ENCODE peak calls at places on chromosomes 1 and 21, in nine cellular contexts. J is lower leg skin, T is H54, I is sigmoid colon, S is transverse colon, E is ovary, O is suprapubic skin, N is esophagus squamous epithelium, C is esophagus muscularis mucosa. X is an unnamed sample.

GRCh38 chr21:44552681-44553080 is 1.4 kb upstream of the KRTAP10-2 start:
- DNase-seq in J (no peak), T (no peak), N (no peak), I (no peak), O (no peak), E (no peak), S (no peak), C (peak), X (no peak)

GRCh38 chr1:183571678-183572268 is 18.5 kb downstream of the NCF2 start:
- DNase-seq in N (no peak), E (no peak), J (no peak), O (no peak), S (no peak), C (no peak), I (no peak), T (peak), X (no peak)

GRCh38 chr1:164706596-164706995 is 147.6 kb downstream of the PBX1 start:
- DNase-seq in I (no peak), O (no peak), J (no peak), S (no peak), E (no peak), C (no peak), N (no peak), T (no peak), X (no peak)

GRCh38 chr1:63450416-63450815 is 72.6 kb downstream of the ITGB3BP start:
- DNase-seq in N (no peak), O (no peak), S (no peak), C (no peak), T (no peak), I (no peak), J (no peak), E (no peak), X (no peak)

GRCh38 chr1:117318456-117318855 is 48.8 kb upstream of the MAN1A2 start:
- DNase-seq in E (no peak), T (no peak), J (no peak), N (no peak), C (no peak), I (no peak), O (no peak), S (no peak), X (no peak)

GRCh38 chr1:50978144-50978851 is 8.3 kb downstream of the CDKN2C start:
- DNase-seq in I (peak), E (peak), N (no peak), C (no peak), T (peak), O (no peak), J (no peak), S (peak), X (peak)

GRCh38 chr1:225458222-225458631 is 30.4 kb upstream of the LBR start:
- DNase-seq in S (no peak), J (no peak), I (peak), N (no peak), O (no peak), E (no peak), C (no peak), T (no peak), X (no peak)

GRCh38 chr1:171532520-171532919 is 47.2 kb downstream of the PRRC2C start:
- DNase-seq in J (no peak), O (no peak), I (no peak), E (no peak), C (no peak), T (no peak), N (no peak), S (no peak), X (no peak)

GRCh38 chr1:110440877-110441276 is 10.1 kb upstream of the PROK1 start:
- DNase-seq in I (no peak), C (no peak), S (no peak), O (no peak), E (peak), N (no peak), T (no peak), J (no peak), X (no peak)

GRCh38 chr1:201085902-201086735 is 26.1 kb downstream of the CACNA1S start:
- DNase-seq in N (no peak), O (no peak), I (no peak), S (peak), C (no peak), J (no peak), T (peak), E (peak), X (peak)

GRCh38 chr1:223887724-223888428 is 42.1 kb upstream of the TP53BP2 start:
- DNase-seq in O (no peak), I (no peak), S (peak), J (no peak), T (peak), N (no peak), C (no peak), E (no peak), X (no peak)

DNA sequence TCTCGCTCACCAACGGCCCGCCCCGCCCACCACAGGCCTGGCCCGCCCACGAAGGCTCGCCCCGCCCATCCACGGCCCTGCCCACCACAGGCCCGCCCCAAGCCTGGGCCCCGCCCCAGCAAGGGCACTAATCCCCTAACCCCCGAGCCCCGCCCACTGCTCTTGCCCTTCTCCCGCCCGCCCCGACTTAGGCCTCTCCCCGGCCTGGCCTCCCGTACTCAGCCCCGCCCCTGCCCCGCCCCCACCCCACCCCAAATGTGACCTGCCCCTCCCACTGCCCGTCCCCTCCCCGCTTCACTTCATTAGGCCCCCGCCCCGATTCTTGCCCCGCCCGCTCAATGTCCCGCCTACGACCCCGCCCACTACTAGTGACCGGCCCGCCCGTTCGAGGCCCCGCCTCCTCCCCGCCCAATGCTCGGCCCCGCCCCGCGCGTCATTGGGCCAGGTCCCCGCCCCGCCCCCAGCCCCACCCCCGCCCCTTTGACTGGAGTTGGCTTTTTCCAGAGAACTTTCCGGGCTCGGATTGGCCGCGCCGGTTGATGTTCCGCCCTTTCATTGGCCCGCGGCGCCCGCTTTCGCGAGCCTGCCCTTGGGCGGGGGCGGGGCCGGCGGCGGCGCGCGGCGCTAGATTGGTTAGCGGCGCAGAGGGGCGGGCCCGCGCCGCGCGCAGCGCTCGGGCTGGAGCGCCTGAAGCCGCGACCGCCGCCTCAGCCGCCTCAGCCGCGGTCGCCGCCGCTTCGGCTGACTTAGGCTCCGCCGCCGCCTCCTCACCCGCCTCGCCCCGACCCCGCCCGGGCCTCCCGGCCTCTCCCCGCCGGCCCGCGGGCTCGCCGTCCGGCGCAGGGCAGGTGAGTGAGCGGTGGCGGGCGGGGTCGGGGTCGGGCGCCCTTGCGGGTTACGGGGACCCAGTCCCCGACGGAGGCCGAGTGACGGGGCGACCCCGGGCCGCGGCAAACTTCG is at the start of gene PCBP3:
- DNase-seq in O (peak), N (peak), C (peak), S (peak), J (peak), I (peak), T (no peak), E (peak), X (peak)
- TF ChIP-seq POLR2A in O (peak), N (no peak), C (no peak), S (no peak), J (no peak), I (no peak), T (no peak), E (no peak), X (no peak)

GRCh38 chr1:1487701-1488100 is 16.1 kb downstream of the ATAD3B start:
- DNase-seq in C (no peak), J (no peak), E (no peak), S (no peak), O (no peak), I (no peak), T (no peak), N (no peak), X (no peak)

GRCh38 chr1:1489231-1489630 is 17.7 kb downstream of the ATAD3B start:
- DNase-seq in O (no peak), N (no peak), S (no peak), C (no peak), I (no peak), E (no peak), T (no peak), J (no peak), X (no peak)

GRCh38 chr1:1479547-1480483 is 8.2 kb downstream of the ATAD3B start:
- DNase-seq in T (no peak), J (no peak), S (no peak), E (no peak), C (no peak), I (no peak), N (no peak), O (no peak), X (no peak)

GRCh38 chr1:1482856-1483255 is 11.3 kb downstream of the ATAD3B start:
- DNase-seq in O (no peak), J (no peak), S (no peak), T (no peak), E (no peak), C (no peak), N (no peak), I (no peak), X (no peak)

DNA sequence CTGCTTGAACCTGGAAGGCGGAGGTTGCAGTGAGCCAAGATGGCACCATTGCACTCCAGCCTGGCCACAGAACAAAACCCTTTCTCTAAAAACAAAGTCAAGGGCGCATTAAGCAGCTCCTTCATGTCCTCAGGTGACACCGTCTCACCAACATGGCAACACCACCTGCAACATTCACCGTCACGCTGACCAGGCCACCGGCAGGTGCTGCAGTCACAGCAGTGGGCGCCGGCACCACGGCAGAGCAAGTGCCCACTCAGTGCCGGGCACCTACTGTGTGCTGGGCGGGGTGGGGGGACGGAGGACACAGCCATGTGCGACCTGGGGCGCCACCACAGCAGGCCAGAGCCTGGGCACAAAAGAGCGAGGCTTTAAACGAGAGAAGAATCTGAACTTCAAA is 12.1 kb downstream of the ATAD3B start:
- DNase-seq in J (no peak), T (no peak), I (no peak), E (no peak), S (no peak), N (no peak), O (no peak), C (no peak), X (no peak)
- TF ChIP-seq POLR2A in J (no peak), T (no peak), I (no peak), E (no peak), S (no peak), N (no peak), O (no peak), C (no peak), X (no peak)

GRCh38 chr1:16183157-16183556 is 27.3 kb upstream of the EPHA2 start:
- DNase-seq in I (peak), E (no peak), N (no peak), C (no peak), S (no peak), J (peak), T (no peak), O (no peak), X (no peak)
- TF ChIP-seq POLR2A in I (no peak), E (no peak), N (no peak), C (no peak), S (no peak), J (no peak), T (no peak), O (no peak), X (no peak)

DNA sequence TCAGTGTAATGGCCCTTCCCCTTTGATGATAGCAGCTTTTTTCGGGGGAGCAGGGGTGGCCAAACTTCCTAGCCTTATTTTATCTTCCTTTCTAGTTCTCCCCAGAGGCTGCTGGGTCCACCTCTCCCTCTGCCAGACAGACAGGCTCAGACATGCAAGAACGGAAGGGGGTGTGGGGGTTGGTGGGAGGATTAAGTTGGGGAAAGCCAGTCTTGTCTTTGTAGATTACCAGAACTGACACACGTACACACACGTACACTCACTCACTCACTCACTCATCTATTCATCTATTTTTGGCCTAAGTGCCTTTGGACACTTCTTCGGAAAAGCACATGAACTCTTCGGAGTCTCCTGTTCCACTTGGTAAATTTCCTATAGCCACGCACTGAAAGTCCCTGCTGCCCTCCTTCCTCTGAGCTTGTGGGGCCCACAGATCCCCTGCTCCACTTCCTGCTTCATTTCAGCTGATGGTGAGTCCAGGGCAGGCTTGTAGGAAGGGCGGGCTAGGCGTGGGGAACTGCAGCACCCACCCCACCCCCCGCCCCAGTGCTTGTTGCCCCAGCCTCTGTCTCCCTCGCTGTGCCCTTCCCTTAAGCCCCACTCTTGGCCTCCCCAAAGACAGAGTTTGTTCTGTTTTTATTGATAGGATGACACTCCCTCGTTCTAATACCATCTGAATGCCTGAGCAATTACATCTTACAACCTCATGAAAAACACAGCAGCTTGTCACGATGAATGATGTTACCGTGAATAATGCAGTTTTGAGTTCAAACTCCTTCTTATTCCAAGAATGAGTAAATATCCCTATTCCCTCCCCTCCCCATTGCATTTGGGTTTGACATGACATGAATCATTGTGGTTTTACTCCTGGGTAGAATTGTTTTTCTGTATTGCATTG is 60.7 kb upstream of the ATP5PO start:
- DNase-seq in S (peak), I (peak), E (no peak), T (peak), N (no peak), J (peak), O (no peak), C (no peak), X (peak)
- TF ChIP-seq POLR2A in S (no peak), I (no peak), E (no peak), T (no peak), N (no peak), J (no peak), O (no peak), C (no peak), X (peak)

DNA sequence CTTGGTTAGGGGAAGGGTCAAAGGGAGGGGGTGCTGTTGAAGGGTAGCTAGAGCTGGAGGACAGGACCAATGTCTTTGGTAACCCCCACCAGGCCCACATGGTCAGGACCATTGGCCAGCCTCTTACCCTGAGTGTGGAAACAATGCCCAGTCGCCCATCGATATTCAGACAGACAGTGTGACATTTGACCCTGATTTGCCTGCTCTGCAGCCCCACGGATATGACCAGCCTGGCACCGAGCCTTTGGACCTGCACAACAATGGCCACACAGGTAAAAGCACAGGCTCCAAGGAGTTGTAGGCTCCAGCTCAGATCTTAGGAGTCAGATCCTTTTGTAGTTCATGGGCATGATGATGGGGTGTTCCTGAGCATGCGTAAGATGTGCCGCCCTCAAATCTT is 3.8 kb downstream of the CA14 start:
- DNase-seq in J (no peak), I (peak), O (no peak), E (no peak), T (no peak), N (no peak), S (no peak), C (no peak), X (no peak)
- TF ChIP-seq POLR2A in J (no peak), I (no peak), O (no peak), E (no peak), T (no peak), N (no peak), S (no peak), C (no peak), X (no peak)

GRCh38 chr1:24913274-24913604 is 16.8 kb downstream of the RUNX3 start:
- DNase-seq in N (no peak), E (no peak), C (no peak), T (no peak), J (no peak), S (no peak), I (no peak), O (no peak), X (no peak)
- TF ChIP-seq POLR2A in N (no peak), E (no peak), C (no peak), T (no peak), J (no peak), S (no peak), I (no peak), O (no peak), X (no peak)

GRCh38 chr21:14484188-14485009 is 61.7 kb downstream of the SAMSN1 start:
- DNase-seq in S (no peak), J (no peak), I (no peak), O (no peak), N (no peak), E (no peak), C (no peak), T (no peak), X (no peak)
- TF ChIP-seq POLR2A in S (no peak), J (no peak), I (no peak), O (no peak), N (no peak), E (no peak), C (no peak), T (no peak), X (no peak)

GRCh38 chr1:107451735-107452134 is 310.9 kb downstream of the NTNG1 start:
- DNase-seq in I (no peak), T (no peak), J (no peak), S (no peak), N (no peak), O (no peak), E (no peak), C (no peak), X (no peak)
- TF ChIP-seq POLR2A in I (no peak), T (no peak), J (no peak), S (no peak), N (no peak), O (no peak), E (no peak), C (no peak), X (no peak)

GRCh38 chr1:41241748-41242644 is at the start of gene SCMH1:
- DNase-seq in E (peak), J (peak), N (no peak), T (peak), O (no peak), C (no peak), I (peak), S (peak), X (peak)
- TF ChIP-seq POLR2A in E (peak), J (no peak), N (no peak), T (peak), O (no peak), C (no peak), I (no peak), S (no peak), X (peak)

DNA sequence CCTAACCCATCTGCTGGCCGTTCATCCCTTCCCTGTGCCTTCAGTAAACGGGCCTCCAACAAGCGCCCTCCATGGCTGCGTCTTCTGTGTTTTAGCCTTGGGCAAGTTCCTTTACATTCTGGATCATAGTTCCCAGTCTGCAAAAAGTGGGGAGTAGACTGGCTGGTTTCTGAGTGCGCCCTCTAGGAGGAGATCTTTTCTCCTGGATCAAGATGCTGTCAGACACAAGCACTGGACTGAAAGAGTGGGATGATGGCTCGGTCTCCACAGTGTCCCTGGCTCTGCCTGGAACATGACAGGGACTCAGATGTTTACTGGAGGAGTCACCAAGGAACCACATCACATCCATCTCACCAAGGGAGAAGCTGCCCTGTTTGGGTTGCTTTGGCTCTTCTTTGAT is 88.8 kb downstream of the PRDM2 start:
- DNase-seq in E (no peak), I (no peak), N (no peak), C (no peak), O (no peak), S (no peak), J (no peak), T (no peak), X (no peak)
- TF ChIP-seq POLR2A in E (no peak), I (no peak), N (no peak), C (no peak), O (no peak), S (no peak), J (no peak), T (no peak), X (no peak)

X was measured in erythroblast.